ENCODE peak calls at places on chromosomes 6 and 20, in four cellular contexts. D is mucosa of gallbladder, B is nephron progenitor cell, J is SHP77 treated with DMSO at 0.1 percent for 48 hours. T is an unnamed sample.

GRCh38 chr20:6708010-6708409 is 59.5 kb upstream of the BMP2 start:
- DNase-seq in D (peak; percentile 83), B (no peak), J (no peak), T (no peak)

GRCh38 chr6:160519603-160520042 is 144.5 kb downstream of the LPA start:
- DNase-seq in D (peak; percentile 80), B (no peak), J (no peak), T (no peak)

GRCh38 chr6:158061709-158062461 is 80.2 kb downstream of the SYNJ2 start:
- DNase-seq in D (no peak), B (no peak), J (no peak), T (no peak)

GRCh38 chr6:128208078-128208477 is 307.2 kb upstream of the THEMIS start:
- DNase-seq in D (no peak), B (no peak), J (no peak), T (no peak)

GRCh38 chr6:112153926-112154621 is 66.7 kb downstream of the FAM229B start:
- DNase-seq in D (no peak), B (no peak), J (no peak), T (no peak)

GRCh38 chr6:26329763-26330511 is 35.1 kb upstream of the BTN3A2 start:
- DNase-seq in D (no peak), B (peak; percentile 60), J (no peak), T (peak; percentile 44)

GRCh38 chr6:132060591-132060990 is 109.4 kb upstream of the CCN2 start:
- DNase-seq in D (no peak), B (no peak), J (peak; percentile 17), T (no peak)

GRCh38 chr6:44128020-44128917 is 915 bp downstream of the TMEM63B start:
- DNase-seq in D (no peak), B (peak; percentile 54), J (no peak), T (peak; percentile 29)

GRCh38 chr20:2817341-2817726 is 1.2 kb downstream of the TMEM239 start:
- DNase-seq in D (no peak), B (no peak), J (no peak), T (no peak)

GRCh38 chr6:169782966-169783760 is 31.7 kb downstream of the ERMARD start:
- DNase-seq in D (no peak), B (no peak), J (no peak), T (no peak)

T was measured in SK-N-DZ.